ENCODE peak calls at places on chromosomes 5 and 9, in five cellular contexts. P is Right ventricle myocardium superior, K is fibroblast of the conjunctiva, X is A549, B is LoVo. T is an unnamed sample.

GRCh38 chr9:127188396-127188795 is 66.0 kb upstream of the ANGPTL2 start:
- DNase-seq in P (no peak), K (no peak), X (no peak), B (no peak), T (no peak)

GRCh38 chr5:31225118-31225517 is 31.6 kb downstream of the CDH6 start:
- DNase-seq in P (no peak), K (no peak), X (no peak), B (no peak), T (no peak)

GRCh38 chr5:116076496-116076895 is 8.3 kb upstream of the COMMD10 start:
- DNase-seq in P (no peak), K (no peak), X (no peak), B (no peak), T (no peak)

GRCh38 chr9:136484153-136485048 is 1.6 kb upstream of the SEC16A start:
- DNase-seq in P (no peak), K (no peak), X (peak; percentile 73), B (peak; percentile 16), T (peak; percentile 74)

GRCh38 chr9:77751341-77752091 is 103.4 kb upstream of the GNA14 start:
- DNase-seq in P (no peak), K (peak; percentile 76), X (peak; percentile 58), B (no peak), T (peak; percentile 35)

GRCh38 chr5:84384604-84385575 is at the start of gene EDIL3:
- DNase-seq in P (peak; percentile 54), K (no peak), X (peak; percentile 11), B (no peak), T (no peak)

GRCh38 chr9:89807101-89807395 is 202.2 kb downstream of the GADD45G start:
- DNase-seq in P (no peak), K (no peak), X (no peak), B (no peak), T (no peak)

GRCh38 chr5:119524461-119524860 is 72.2 kb downstream of the HSD17B4 start:
- DNase-seq in P (no peak), K (peak; percentile 14), X (no peak), B (no peak), T (peak; percentile 80)

GRCh38 chr5:178202541-178202940 is 1.8 kb upstream of the HNRNPAB start:
- DNase-seq in P (no peak), K (no peak), X (no peak), B (no peak), T (no peak)

GRCh38 chr9:129280236-129281231 is 102.5 kb upstream of the IER5L start:
- DNase-seq in P (no peak), K (no peak), X (no peak), B (no peak), T (no peak)

GRCh38 chr5:77138981-77139380 is 51.9 kb upstream of the ZBED3 start:
- DNase-seq in P (peak; percentile 58), K (peak; percentile 66), X (no peak), B (no peak), T (no peak)

GRCh38 chr5:124996023-124996763 is 249.8 kb upstream of the ZNF608 start:
- DNase-seq in P (no peak), K (no peak), X (peak; percentile 15), B (no peak), T (no peak)

GRCh38 chr5:62574599-62574998 is 4.0 kb upstream of the LRRC70 start:
- DNase-seq in P (no peak), K (no peak), X (no peak), B (no peak), T (no peak)

GRCh38 chr9:130114741-130115140 is 57.5 kb upstream of the NCS1 start:
- DNase-seq in P (no peak), K (no peak), X (no peak), B (no peak), T (no peak)

GRCh38 chr5:172929371-172929838 is 29.8 kb upstream of the RPL26L1 start:
- DNase-seq in P (no peak), K (no peak), X (no peak), B (no peak), T (no peak)

GRCh38 chr5:72284674-72285424 is 35.2 kb downstream of the MRPS27 start:
- DNase-seq in P (no peak), K (no peak), X (no peak), B (no peak), T (no peak)

GRCh38 chr5:102857090-102857818 is 102.1 kb downstream of the PAM start:
- DNase-seq in P (no peak), K (peak; percentile 27), X (no peak), B (no peak), T (no peak)

GRCh38 chr9:108099854-108100253 is 610.3 kb upstream of the KLF4 start:
- DNase-seq in P (no peak), K (no peak), X (no peak), B (peak; percentile 81), T (no peak)

GRCh38 chr9:99488109-99489042 is 266.3 kb downstream of the SEC61B start:
- DNase-seq in P (no peak), K (no peak), X (no peak), B (no peak), T (no peak)